ENCODE peak calls at places on chromosomes 6 and 20, in seven cellular contexts. L is PC-9, G is neural progenitor cell, T is stomach, X is colonic mucosa, R is BJ, V is pancreas. I is an unnamed sample.

GRCh38 chr20:33211817-33212424 is 5.2 kb upstream of the BPIFA3 start:
- DNase-seq in L (peak; percentile 38), G (peak; percentile 86), T (peak; percentile 82), X (peak; percentile 26), R (no peak), V (peak; percentile 59), I (peak; percentile 93)

GRCh38 chr20:32777177-32777956 is 15.2 kb downstream of the DNMT3B start:
- DNase-seq in L (no peak), G (peak; percentile 39), T (peak; percentile 77), X (no peak), R (no peak), V (peak; percentile 79), I (peak; percentile 54)

GRCh38 chr6:113317870-113318269 is 539.3 kb upstream of the MARCKS start:
- DNase-seq in L (no peak), G (peak; percentile 52), T (no peak), X (no peak), R (no peak), V (no peak), I (no peak)

GRCh38 chr6:128456510-128457244 is 63.7 kb downstream of the PTPRK start:
- DNase-seq in L (no peak), G (no peak), T (no peak), X (no peak), R (no peak), V (no peak), I (no peak)

GRCh38 chr6:22102671-22103070 is 194.2 kb downstream of the PRL start:
- DNase-seq in L (no peak), G (no peak), T (no peak), X (no peak), R (no peak), V (no peak), I (no peak)

GRCh38 chr20:47036091-47036880 is 141.6 kb downstream of the EYA2 start:
- DNase-seq in L (no peak), G (no peak), T (no peak), X (no peak), R (no peak), V (no peak), I (no peak)

GRCh38 chr6:72553531-72554202 is 68.2 kb upstream of the KCNQ5 start:
- DNase-seq in L (no peak), G (no peak), T (no peak), X (no peak), R (peak; percentile 72), V (no peak), I (no peak)

GRCh38 chr20:60695223-60695622 is 556.8 kb upstream of the CDH4 start:
- DNase-seq in L (no peak), G (no peak), T (no peak), X (no peak), R (no peak), V (no peak), I (no peak)

GRCh38 chr6:119894801-119895200 is 545.2 kb upstream of the MAN1A1 start:
- DNase-seq in L (no peak), G (no peak), T (no peak), X (no peak), R (no peak), V (no peak), I (no peak)

GRCh38 chr6:133191323-133191722 is 49.8 kb upstream of the EYA4 start:
- DNase-seq in L (no peak), G (no peak), T (no peak), X (no peak), R (no peak), V (no peak), I (no peak)

DNA sequence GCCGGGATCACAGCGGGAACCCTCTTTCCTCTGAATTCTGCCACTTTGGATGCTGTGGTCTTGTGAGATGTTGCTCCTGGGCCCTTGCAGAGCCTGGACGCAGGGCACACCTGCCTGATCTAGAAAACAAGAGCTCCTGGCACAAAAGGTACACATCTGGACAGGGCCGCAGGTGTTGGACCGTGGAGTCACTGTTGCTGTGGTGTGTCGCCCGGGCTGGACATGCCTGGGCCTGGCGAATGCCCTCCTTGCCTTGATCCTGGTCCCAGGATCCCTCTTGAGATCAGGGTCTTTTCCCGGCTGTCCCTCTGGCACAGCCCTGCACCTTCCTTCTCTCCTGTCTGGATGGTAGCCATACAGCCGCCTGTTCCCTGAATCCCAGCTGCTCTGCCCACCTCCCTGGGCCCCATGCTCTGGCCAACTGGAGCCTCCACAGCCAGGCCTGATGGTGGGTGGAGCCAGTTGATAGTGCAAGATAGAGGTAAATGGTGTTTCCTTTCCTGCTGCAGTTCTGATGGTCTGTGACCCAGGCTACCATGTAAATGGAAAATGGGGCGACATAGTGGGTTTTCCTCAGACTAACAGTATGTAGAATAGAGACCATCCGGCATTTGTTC is 5.0 kb downstream of the FOXP4 start:
- DNase-seq in L (no peak), G (no peak), T (peak; percentile 64), X (no peak), R (no peak), V (no peak), I (no peak)
- H3K4me3 ChIP-seq in L (no peak overlapping the region), G (no peak overlapping the region), T (no peak overlapping the region), X (no peak overlapping the region), R (no peak overlapping the region), V (no peak overlapping the region), I (no peak overlapping the region)

DNA sequence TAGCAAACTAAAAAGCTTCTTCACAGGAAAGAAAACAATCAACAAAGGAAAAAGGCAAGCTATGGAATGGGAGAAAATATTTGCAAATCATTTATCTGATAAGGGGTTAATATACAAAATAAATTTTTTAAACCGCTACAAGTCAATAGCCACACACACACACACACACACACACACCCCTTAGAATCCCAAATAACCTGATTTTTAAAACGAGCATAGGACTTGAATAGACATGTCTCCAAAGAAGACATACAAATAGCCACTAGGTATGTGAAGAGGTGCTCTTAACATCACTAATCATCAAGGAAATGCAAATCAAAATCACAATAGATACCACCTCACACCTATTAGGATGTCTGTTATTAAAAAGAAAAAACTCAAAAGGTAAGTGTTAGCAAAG is 187.7 kb downstream of the TRIM27 start:
- DNase-seq in L (no peak), G (no peak), T (no peak), X (no peak), R (no peak), V (no peak), I (no peak)
- H3K27me3 ChIP-seq in L (peaks cover 14% of the 10 kb centered on the region), G (peaks cover 100% of the 10 kb centered on the region), T (peaks cover 8% of the 10 kb centered on the region), X (peaks cover 10% of the 10 kb centered on the region), R (peaks cover 40% of the 10 kb centered on the region), V (peaks cover 70% of the 10 kb centered on the region), I (no peaks in the 10 kb centered on the region)

GRCh38 chr6:90296346-90297123 is at the start of gene BACH2:
- DNase-seq in L (peak; percentile 78), G (peak; percentile 98), T (peak; percentile 95), X (peak; percentile 92), R (no peak), V (peak; percentile 94), I (peak; percentile 76)
- TF ChIP-seq CTCF in L (no peak), G (no peak), T (no peak), X (no peak), R (peak; percentile 6), V (no peak), I (no peak)

DNA sequence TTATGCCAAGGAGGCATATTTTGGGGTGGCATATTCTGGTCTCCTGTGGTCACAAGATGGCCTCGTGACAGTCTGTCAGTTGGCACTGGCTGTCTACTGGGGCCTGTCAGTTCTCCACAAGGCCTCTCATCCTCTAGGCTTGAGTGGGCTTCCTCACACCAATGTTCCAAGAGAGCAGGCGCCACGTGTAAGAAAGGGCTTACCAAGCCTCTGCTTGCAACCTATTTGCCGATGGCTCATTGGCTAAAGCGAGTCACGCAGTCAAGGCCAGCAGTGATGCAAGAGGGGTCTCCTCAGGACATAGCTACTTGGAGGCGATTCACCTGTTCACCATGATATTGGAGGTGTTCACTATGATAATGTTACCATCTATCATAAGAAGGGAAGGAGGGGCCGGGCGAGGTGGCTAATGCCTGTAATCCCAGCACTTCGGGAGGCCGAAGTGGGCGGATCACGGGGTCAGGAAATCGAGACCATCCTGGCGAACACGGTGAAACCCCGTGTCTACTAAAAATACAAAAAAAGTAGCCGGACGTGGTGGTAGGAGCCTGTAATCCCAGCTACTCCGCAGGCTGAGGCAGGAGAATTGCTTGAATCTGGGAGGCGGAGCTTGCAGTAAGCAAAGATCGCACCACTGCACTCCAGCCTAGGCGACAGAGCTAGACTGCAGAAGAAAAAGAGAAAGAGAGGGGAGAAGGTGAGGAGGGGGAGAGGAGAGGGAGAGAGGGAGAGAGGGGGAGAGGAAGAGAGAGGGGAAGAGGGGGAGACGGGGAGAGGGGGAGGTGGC is 35.3 kb downstream of the C6orf52 start:
- DNase-seq in L (no peak), G (no peak), T (no peak), X (no peak), R (no peak), V (no peak), I (no peak)
- H3K4me3 ChIP-seq in L (no peak overlapping the region), G (peak overlapping the region; percentile 28), T (peak overlapping the region; percentile 15), X (no peak overlapping the region), R (peak overlapping the region; percentile 36), V (peak overlapping the region; percentile 17), I (no peak overlapping the region)

DNA sequence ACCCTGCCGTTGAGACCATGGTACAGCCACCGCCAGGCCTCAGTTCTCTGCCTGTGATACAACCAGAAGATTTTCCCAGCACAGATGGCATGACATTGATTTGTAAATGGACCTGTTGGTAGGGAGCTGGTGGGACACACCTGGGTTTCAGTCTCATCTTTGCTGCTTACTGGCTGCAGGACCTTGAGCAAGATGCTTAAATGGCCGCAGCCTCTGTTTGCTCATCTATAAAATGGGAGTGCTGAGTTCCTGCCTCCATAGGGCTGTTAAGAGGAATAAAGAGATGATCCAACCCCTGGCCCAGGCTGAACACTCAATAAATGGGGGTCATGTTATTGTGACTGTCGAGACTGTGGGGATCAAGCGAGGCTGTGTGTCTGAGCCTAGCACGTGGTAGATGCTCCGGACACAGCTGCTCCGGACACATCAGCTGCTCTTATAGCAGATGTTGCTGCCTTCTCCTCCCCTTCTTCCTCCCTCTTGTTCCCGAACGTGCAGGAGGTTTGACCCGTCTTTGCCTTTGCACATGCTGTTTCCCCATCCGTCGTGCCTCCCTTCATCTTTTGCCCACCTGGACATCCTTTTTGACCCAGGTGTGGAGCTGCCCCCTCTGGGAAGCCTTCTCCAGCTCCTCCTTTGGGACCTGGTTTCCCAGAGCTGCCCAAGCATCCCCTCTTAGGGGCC is 29.2 kb downstream of the DLGAP4 start:
- DNase-seq in L (no peak), G (no peak), T (no peak), X (no peak), R (no peak), V (no peak), I (no peak)
- H3K27me3 ChIP-seq in L (peaks cover 4% of the 10 kb centered on the region), G (no peaks in the 10 kb centered on the region), T (no peaks in the 10 kb centered on the region), X (no peaks in the 10 kb centered on the region), R (peaks cover 29% of the 10 kb centered on the region), V (no peaks in the 10 kb centered on the region), I (peaks cover 3% of the 10 kb centered on the region)

GRCh38 chr6:69705954-69706353 is 90.9 kb downstream of the LMBRD1 start:
- DNase-seq in L (no peak), G (peak; percentile 15), T (no peak), X (no peak), R (no peak), V (no peak), I (no peak)
- TF ChIP-seq CTCF in L (no peak), G (peak; percentile 30), T (no peak), X (no peak), R (no peak), V (no peak), I (no peak)